ENCODE peak calls at places on chromosomes 2 and 18, in five cellular contexts. One of them, this sample, is unnamed.

GRCh38 chr18:53944721-53945120 is 279.7 kb downstream of the MBD2 start:
- DNase-seq in GM23338: peak; percentile 60
- DNase-seq in endodermal cell: no peak
- DNase-seq in psoas muscle: no peak
- DNase-seq in AG04449: no peak
- DNase-seq in this sample: no peak

GRCh38 chr18:24009651-24010333 is 4.8 kb upstream of the TTC39C start:
- DNase-seq in GM23338: no peak
- DNase-seq in endodermal cell: no peak
- DNase-seq in psoas muscle: no peak
- DNase-seq in AG04449: no peak
- DNase-seq in this sample: no peak

GRCh38 chr2:168350380-168350779 is 103.0 kb upstream of the STK39 start:
- DNase-seq in GM23338: no peak
- DNase-seq in endodermal cell: no peak
- DNase-seq in psoas muscle: no peak
- DNase-seq in AG04449: no peak
- DNase-seq in this sample: no peak

GRCh38 chr2:159211447-159212396 is 74.8 kb downstream of the WDSUB1 start:
- DNase-seq in GM23338: peak; percentile 86
- DNase-seq in endodermal cell: peak; percentile 86
- DNase-seq in psoas muscle: no peak
- DNase-seq in AG04449: no peak
- DNase-seq in this sample: no peak

GRCh38 chr2:177038772-177039484 is 173.7 kb upstream of the HNRNPA3 start:
- DNase-seq in GM23338: no peak
- DNase-seq in endodermal cell: no peak
- DNase-seq in psoas muscle: no peak
- DNase-seq in AG04449: no peak
- DNase-seq in this sample: no peak

GRCh38 chr18:799943-800342 is 12.1 kb downstream of the YES1 start:
- DNase-seq in GM23338: no peak
- DNase-seq in endodermal cell: no peak
- DNase-seq in psoas muscle: no peak
- DNase-seq in AG04449: no peak
- DNase-seq in this sample: no peak

GRCh38 chr18:73742959-73743358 is 404.7 kb downstream of the FBXO15 start:
- DNase-seq in GM23338: no peak
- DNase-seq in endodermal cell: no peak
- DNase-seq in psoas muscle: no peak
- DNase-seq in AG04449: no peak
- DNase-seq in this sample: no peak

GRCh38 chr2:46471-47345 is at the start of gene FAM110C:
- DNase-seq in GM23338: peak; percentile 84
- DNase-seq in endodermal cell: peak; percentile 86
- DNase-seq in psoas muscle: no peak
- DNase-seq in AG04449: no peak
- DNase-seq in this sample: no peak

GRCh38 chr18:55413474-55413873 is 174.5 kb downstream of the TCF4 start:
- DNase-seq in GM23338: no peak
- DNase-seq in endodermal cell: no peak
- DNase-seq in psoas muscle: no peak
- DNase-seq in AG04449: no peak
- DNase-seq in this sample: no peak

GRCh38 chr2:162233197-162233596 is 10.0 kb downstream of the FAP start:
- DNase-seq in GM23338: no peak
- DNase-seq in endodermal cell: no peak
- DNase-seq in psoas muscle: peak; percentile 57
- DNase-seq in AG04449: peak; percentile 46
- DNase-seq in this sample: peak; percentile 29

GRCh38 chr2:39728941-39729351 is 50.1 kb downstream of the THUMPD2 start:
- DNase-seq in GM23338: peak; percentile 75
- DNase-seq in endodermal cell: peak; percentile 73
- DNase-seq in psoas muscle: peak; percentile 49
- DNase-seq in AG04449: no peak
- DNase-seq in this sample: no peak

GRCh38 chr2:54704688-54705605 is 18.5 kb upstream of the EML6 start:
- DNase-seq in GM23338: peak; percentile 65
- DNase-seq in endodermal cell: no peak
- DNase-seq in psoas muscle: no peak
- DNase-seq in AG04449: no peak
- DNase-seq in this sample: peak; percentile 62

GRCh38 chr2:86621290-86621943 is 2.2 kb downstream of the RNF103 start:
- DNase-seq in GM23338: no peak
- DNase-seq in endodermal cell: no peak
- DNase-seq in psoas muscle: no peak
- DNase-seq in AG04449: no peak
- DNase-seq in this sample: no peak

GRCh38 chr18:36124841-36125240 is 4.3 kb downstream of the SLC39A6 start:
- DNase-seq in GM23338: no peak
- DNase-seq in endodermal cell: no peak
- DNase-seq in psoas muscle: no peak
- DNase-seq in AG04449: no peak
- DNase-seq in this sample: no peak

GRCh38 chr2:19857100-19857499 is 44.7 kb downstream of the TTC32 start:
- DNase-seq in GM23338: no peak
- DNase-seq in endodermal cell: no peak
- DNase-seq in psoas muscle: no peak
- DNase-seq in AG04449: no peak
- DNase-seq in this sample: no peak

GRCh38 chr2:3481011-3481400 is 38.3 kb downstream of the ADI1 start:
- DNase-seq in GM23338: no peak
- DNase-seq in endodermal cell: no peak
- DNase-seq in psoas muscle: no peak
- DNase-seq in AG04449: no peak
- DNase-seq in this sample: no peak

GRCh38 chr2:98805412-98806265 is 74.7 kb upstream of the MGAT4A start:
- DNase-seq in GM23338: no peak
- DNase-seq in endodermal cell: peak; percentile 68
- DNase-seq in psoas muscle: no peak
- DNase-seq in AG04449: no peak
- DNase-seq in this sample: peak; percentile 15

GRCh38 chr2:130328710-130329109 is 14.0 kb upstream of the IMP4 start:
- DNase-seq in GM23338: no peak
- DNase-seq in endodermal cell: peak; percentile 67
- DNase-seq in psoas muscle: no peak
- DNase-seq in AG04449: no peak
- DNase-seq in this sample: no peak

GRCh38 chr2:192194065-192194865 is 468 bp downstream of the TMEFF2 start:
- DNase-seq in GM23338: peak; percentile 47
- DNase-seq in endodermal cell: peak; percentile 70
- DNase-seq in psoas muscle: peak; percentile 59
- DNase-seq in AG04449: no peak
- DNase-seq in this sample: no peak

GRCh38 chr2:178860551-178860950 is 53.3 kb upstream of the TTN start:
- DNase-seq in GM23338: no peak
- DNase-seq in endodermal cell: no peak
- DNase-seq in psoas muscle: peak; percentile 65
- DNase-seq in AG04449: no peak
- DNase-seq in this sample: no peak

GRCh38 chr2:112626604-112627059 is 19.1 kb upstream of the SLC20A1 start:
- DNase-seq in GM23338: peak; percentile 72
- DNase-seq in endodermal cell: peak; percentile 85
- DNase-seq in psoas muscle: peak; percentile 75
- DNase-seq in AG04449: no peak
- DNase-seq in this sample: no peak

GRCh38 chr2:47073641-47074040 is 81.5 kb downstream of the STPG4 start:
- DNase-seq in GM23338: no peak
- DNase-seq in endodermal cell: no peak
- DNase-seq in psoas muscle: no peak
- DNase-seq in AG04449: no peak
- DNase-seq in this sample: no peak

GRCh38 chr2:11612553-11613215 is 57.3 kb downstream of the NTSR2 start:
- DNase-seq in GM23338: no peak
- DNase-seq in endodermal cell: no peak
- DNase-seq in psoas muscle: no peak
- DNase-seq in AG04449: no peak
- DNase-seq in this sample: no peak

GRCh38 chr2:11613297-11613696 is 56.7 kb downstream of the NTSR2 start:
- DNase-seq in GM23338: no peak
- DNase-seq in endodermal cell: no peak
- DNase-seq in psoas muscle: no peak
- DNase-seq in AG04449: no peak
- DNase-seq in this sample: no peak

GRCh38 chr2:11611251-11611650 is 58.7 kb downstream of the NTSR2 start:
- DNase-seq in GM23338: no peak
- DNase-seq in endodermal cell: no peak
- DNase-seq in psoas muscle: no peak
- DNase-seq in AG04449: no peak
- DNase-seq in this sample: no peak

GRCh38 chr2:11615209-11615608 is 54.8 kb downstream of the NTSR2 start:
- DNase-seq in GM23338: no peak
- DNase-seq in endodermal cell: no peak
- DNase-seq in psoas muscle: no peak
- DNase-seq in AG04449: no peak
- DNase-seq in this sample: no peak

GRCh38 chr2:11610624-11611242 is 59.3 kb downstream of the NTSR2 start:
- DNase-seq in GM23338: no peak
- DNase-seq in endodermal cell: no peak
- DNase-seq in psoas muscle: no peak
- DNase-seq in AG04449: no peak
- DNase-seq in this sample: no peak
- H3K4me3 ChIP-seq in GM23338: no peak overlapping the region
- H3K4me3 ChIP-seq in endodermal cell: no peak overlapping the region
- H3K4me3 ChIP-seq in psoas muscle: no peak overlapping the region
- H3K4me3 ChIP-seq in AG04449: no peak overlapping the region
- H3K4me3 ChIP-seq in this sample: no peak overlapping the region

GRCh38 chr2:9146656-9147055 is 60.0 kb upstream of the ASAP2 start:
- DNase-seq in GM23338: no peak
- DNase-seq in endodermal cell: no peak
- DNase-seq in psoas muscle: no peak
- DNase-seq in AG04449: no peak
- DNase-seq in this sample: no peak
- TF ChIP-seq CTCF in GM23338: no peak
- TF ChIP-seq CTCF in endodermal cell: no peak
- TF ChIP-seq CTCF in psoas muscle: no peak
- TF ChIP-seq CTCF in AG04449: no peak
- TF ChIP-seq CTCF in this sample: no peak

DNA sequence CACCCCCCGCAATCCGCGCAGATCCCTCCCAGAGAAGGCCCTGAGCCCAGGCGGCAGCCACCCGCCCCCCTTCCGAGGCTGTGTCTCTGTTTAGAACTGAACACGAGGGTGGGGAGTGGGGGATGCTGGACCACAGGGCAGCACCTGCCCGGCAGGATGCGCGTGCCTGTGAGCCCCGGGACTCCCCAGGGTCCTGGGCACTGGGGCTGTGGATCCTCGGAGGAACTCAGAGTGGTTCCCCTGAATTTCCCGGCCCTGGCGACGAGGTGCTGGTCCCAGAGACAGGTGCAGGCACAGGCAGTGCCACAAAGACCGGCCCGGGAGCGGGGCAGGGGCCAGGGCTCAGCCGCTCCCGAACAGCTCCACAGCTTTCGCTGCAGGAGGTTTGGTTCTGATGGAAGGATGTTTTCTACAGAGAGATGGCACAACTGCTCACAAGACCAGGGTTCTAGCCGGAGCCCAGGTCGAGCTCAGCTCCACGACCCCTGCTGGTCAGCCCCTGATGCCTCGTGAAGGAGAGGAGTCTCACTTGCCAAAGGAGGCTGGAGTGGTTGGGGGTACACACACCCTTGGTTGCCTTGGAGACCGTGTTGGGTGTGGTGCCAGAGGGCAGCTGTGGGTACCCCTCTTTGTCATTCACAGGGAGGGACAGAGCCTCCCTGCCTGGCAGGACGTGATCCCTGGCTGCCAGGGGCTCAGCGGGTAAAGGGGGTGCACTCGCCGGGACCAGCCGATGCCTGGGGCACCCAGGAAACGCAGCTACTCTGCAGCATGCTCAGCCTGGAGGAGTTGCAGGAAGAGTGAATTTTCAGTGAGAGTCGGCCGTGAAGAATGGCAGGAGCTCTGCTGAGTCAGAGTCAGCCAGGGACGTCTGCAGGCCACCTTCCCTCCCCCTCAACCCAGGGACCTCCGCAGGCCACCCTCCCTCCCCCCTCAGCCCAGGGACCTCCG is 4.4 kb upstream of the NEU4 start:
- DNase-seq in GM23338: peak; percentile 59
- DNase-seq in endodermal cell: peak; percentile 76
- DNase-seq in psoas muscle: peak; percentile 56
- DNase-seq in AG04449: no peak
- DNase-seq in this sample: no peak
- H3K4me3 ChIP-seq in GM23338: peak overlapping the region; percentile 62
- H3K4me3 ChIP-seq in endodermal cell: no peak overlapping the region
- H3K4me3 ChIP-seq in psoas muscle: peak overlapping the region; percentile 61
- H3K4me3 ChIP-seq in AG04449: peak overlapping the region; percentile 51
- H3K4me3 ChIP-seq in this sample: peak overlapping the region; percentile 42

DNA sequence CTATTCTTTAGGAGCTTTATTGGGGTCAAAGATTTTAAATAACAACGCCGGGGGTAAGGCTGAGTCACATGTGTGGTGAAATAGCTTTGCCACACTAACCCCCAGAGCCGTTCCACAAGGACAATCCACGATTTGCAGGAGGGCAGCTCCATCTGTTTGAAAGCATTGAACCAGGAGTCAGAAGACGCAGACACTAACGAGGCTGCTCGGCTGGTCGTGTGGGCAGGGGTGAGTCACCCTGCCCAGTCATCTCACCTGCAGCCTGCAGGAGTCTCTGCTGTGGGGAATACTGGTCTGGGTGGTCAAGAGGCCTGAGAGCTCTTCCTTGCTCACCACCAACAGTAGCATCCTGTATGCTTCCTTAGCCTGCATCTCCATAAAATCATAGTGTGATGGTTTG is 149.2 kb upstream of the NCK2 start:
- DNase-seq in GM23338: no peak
- DNase-seq in endodermal cell: no peak
- DNase-seq in psoas muscle: no peak
- DNase-seq in AG04449: no peak
- DNase-seq in this sample: no peak
- TF ChIP-seq CTCF in GM23338: no peak
- TF ChIP-seq CTCF in endodermal cell: peak; percentile 28
- TF ChIP-seq CTCF in psoas muscle: no peak
- TF ChIP-seq CTCF in AG04449: no peak
- TF ChIP-seq CTCF in this sample: no peak

GRCh38 chr2:234950730-234951385 is 959 bp upstream of the SH3BP4 start:
- DNase-seq in GM23338: peak; percentile 60
- DNase-seq in endodermal cell: peak; percentile 70
- DNase-seq in psoas muscle: no peak
- DNase-seq in AG04449: no peak
- DNase-seq in this sample: no peak
- H3K4me3 ChIP-seq in GM23338: peak overlapping the region; percentile 90
- H3K4me3 ChIP-seq in endodermal cell: peak overlapping the region; percentile 79
- H3K4me3 ChIP-seq in psoas muscle: peak overlapping the region; percentile 76
- H3K4me3 ChIP-seq in AG04449: peak overlapping the region; percentile 64
- H3K4me3 ChIP-seq in this sample: peak overlapping the region; percentile 47

DNA sequence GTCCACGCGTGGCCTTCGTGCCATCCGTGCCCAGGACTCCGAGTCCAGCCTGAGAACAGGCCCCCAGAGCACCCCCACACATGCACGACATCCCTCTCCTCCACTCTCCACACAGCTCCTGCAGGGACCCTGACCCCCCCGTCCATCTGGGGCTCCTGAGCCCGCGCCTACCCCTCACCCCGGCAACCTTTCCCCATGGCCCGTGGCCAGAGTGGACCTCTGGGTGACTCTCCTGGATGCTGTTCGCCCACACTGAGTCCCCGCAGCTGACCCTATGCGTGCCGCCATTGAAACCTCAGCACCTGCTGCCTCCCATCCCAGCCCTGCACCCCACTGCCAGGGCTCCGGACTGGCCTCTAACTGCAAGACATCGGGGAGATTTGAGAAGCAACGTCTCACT is 132.0 kb upstream of the PXDN start:
- DNase-seq in GM23338: no peak
- DNase-seq in endodermal cell: no peak
- DNase-seq in psoas muscle: no peak
- DNase-seq in AG04449: no peak
- DNase-seq in this sample: no peak
- TF ChIP-seq CTCF in GM23338: no peak
- TF ChIP-seq CTCF in endodermal cell: no peak
- TF ChIP-seq CTCF in psoas muscle: no peak
- TF ChIP-seq CTCF in AG04449: no peak
- TF ChIP-seq CTCF in this sample: no peak